ENCODE peak calls at places on chromosomes 4 and X, in eight cellular contexts. One of them, this sample, is unnamed.

GRCh38 chr4:112063260-112063659 is 82.0 kb upstream of the FAM241A start:
- DNase-seq in suprapubic skin: no peak
- DNase-seq in HCEC 1CT: no peak
- DNase-seq in GDM1: no peak
- DNase-seq in AG20443: no peak
- DNase-seq in NCI-H1694: no peak
- DNase-seq in PC-3: peak; percentile 28
- DNase-seq in B cell: no peak
- DNase-seq in this sample: no peak

GRCh38 chr4:86155766-86156165 is 204.1 kb downstream of the MAPK10 start:
- DNase-seq in suprapubic skin: no peak
- DNase-seq in HCEC 1CT: no peak
- DNase-seq in GDM1: no peak
- DNase-seq in AG20443: no peak
- DNase-seq in NCI-H1694: no peak
- DNase-seq in PC-3: peak; percentile 41
- DNase-seq in B cell: no peak
- DNase-seq in this sample: no peak

GRCh38 chr4:15378055-15378454 is 49.8 kb upstream of the C1QTNF7 start:
- DNase-seq in suprapubic skin: no peak
- DNase-seq in HCEC 1CT: peak; percentile 54
- DNase-seq in GDM1: no peak
- DNase-seq in AG20443: peak; percentile 31
- DNase-seq in NCI-H1694: no peak
- DNase-seq in PC-3: no peak
- DNase-seq in B cell: no peak
- DNase-seq in this sample: no peak

GRCh38 chr4:4937926-4938325 is 78.5 kb downstream of the MSX1 start:
- DNase-seq in suprapubic skin: no peak
- DNase-seq in HCEC 1CT: no peak
- DNase-seq in GDM1: no peak
- DNase-seq in AG20443: no peak
- DNase-seq in NCI-H1694: no peak
- DNase-seq in PC-3: no peak
- DNase-seq in B cell: no peak
- DNase-seq in this sample: no peak

GRCh38 chrX:141760761-141761160 is 62.2 kb upstream of the SPANXD start:
- DNase-seq in suprapubic skin: no peak
- DNase-seq in HCEC 1CT: no peak
- DNase-seq in GDM1: no peak
- DNase-seq in AG20443: peak; percentile 1
- DNase-seq in NCI-H1694: no peak
- DNase-seq in PC-3: peak; percentile 86
- DNase-seq in B cell: no peak
- DNase-seq in this sample: no peak

GRCh38 chr4:6134612-6135220 is 65.6 kb downstream of the JAKMIP1 start:
- DNase-seq in suprapubic skin: no peak
- DNase-seq in HCEC 1CT: no peak
- DNase-seq in GDM1: no peak
- DNase-seq in AG20443: no peak
- DNase-seq in NCI-H1694: no peak
- DNase-seq in PC-3: peak; percentile 32
- DNase-seq in B cell: no peak
- DNase-seq in this sample: no peak

GRCh38 chrX:127300511-127300910 is 481.0 kb downstream of the PRR32 start:
- DNase-seq in suprapubic skin: no peak
- DNase-seq in HCEC 1CT: no peak
- DNase-seq in GDM1: no peak
- DNase-seq in AG20443: no peak
- DNase-seq in NCI-H1694: no peak
- DNase-seq in PC-3: no peak
- DNase-seq in B cell: no peak
- DNase-seq in this sample: no peak

GRCh38 chr4:147351083-147351787 is 129.7 kb upstream of the EDNRA start:
- DNase-seq in suprapubic skin: no peak
- DNase-seq in HCEC 1CT: peak; percentile 57
- DNase-seq in GDM1: no peak
- DNase-seq in AG20443: no peak
- DNase-seq in NCI-H1694: no peak
- DNase-seq in PC-3: peak; percentile 75
- DNase-seq in B cell: no peak
- DNase-seq in this sample: no peak

GRCh38 chrX:12949927-12950656 is 24.8 kb upstream of the TMSB4X start:
- DNase-seq in suprapubic skin: peak; percentile 89
- DNase-seq in HCEC 1CT: peak; percentile 83
- DNase-seq in GDM1: peak; percentile 29
- DNase-seq in AG20443: peak; percentile 78
- DNase-seq in NCI-H1694: no peak
- DNase-seq in PC-3: no peak
- DNase-seq in B cell: peak; percentile 92
- DNase-seq in this sample: peak; percentile 44

GRCh38 chrX:34893741-34894140 is 48.9 kb upstream of the FAM47B start:
- DNase-seq in suprapubic skin: no peak
- DNase-seq in HCEC 1CT: peak; percentile 15
- DNase-seq in GDM1: no peak
- DNase-seq in AG20443: peak; percentile 9
- DNase-seq in NCI-H1694: no peak
- DNase-seq in PC-3: peak; percentile 48
- DNase-seq in B cell: no peak
- DNase-seq in this sample: no peak

GRCh38 chr4:82630079-82630478 is 68.3 kb upstream of the TMEM150C start:
- DNase-seq in suprapubic skin: no peak
- DNase-seq in HCEC 1CT: no peak
- DNase-seq in GDM1: no peak
- DNase-seq in AG20443: no peak
- DNase-seq in NCI-H1694: no peak
- DNase-seq in PC-3: no peak
- DNase-seq in B cell: no peak
- DNase-seq in this sample: no peak

GRCh38 chrX:118566359-118566758 is 70.7 kb downstream of the DOCK11 start:
- DNase-seq in suprapubic skin: no peak
- DNase-seq in HCEC 1CT: peak; percentile 17
- DNase-seq in GDM1: no peak
- DNase-seq in AG20443: peak; percentile 18
- DNase-seq in NCI-H1694: no peak
- DNase-seq in PC-3: peak; percentile 9
- DNase-seq in B cell: no peak
- DNase-seq in this sample: no peak

GRCh38 chrX:80816051-80816450 is 6.4 kb upstream of the BRWD3 start:
- DNase-seq in suprapubic skin: no peak
- DNase-seq in HCEC 1CT: no peak
- DNase-seq in GDM1: no peak
- DNase-seq in AG20443: no peak
- DNase-seq in NCI-H1694: no peak
- DNase-seq in PC-3: no peak
- DNase-seq in B cell: no peak
- DNase-seq in this sample: no peak

GRCh38 chrX:66035667-66036066 is 4.2 kb downstream of the VSIG4 start:
- DNase-seq in suprapubic skin: no peak
- DNase-seq in HCEC 1CT: no peak
- DNase-seq in GDM1: no peak
- DNase-seq in AG20443: no peak
- DNase-seq in NCI-H1694: no peak
- DNase-seq in PC-3: no peak
- DNase-seq in B cell: no peak
- DNase-seq in this sample: no peak

GRCh38 chr4:165325732-165326512 is 1.5 kb upstream of the MSMO1 start:
- DNase-seq in suprapubic skin: no peak
- DNase-seq in HCEC 1CT: peak; percentile 72
- DNase-seq in GDM1: no peak
- DNase-seq in AG20443: peak; percentile 31
- DNase-seq in NCI-H1694: no peak
- DNase-seq in PC-3: peak; percentile 71
- DNase-seq in B cell: no peak
- DNase-seq in this sample: no peak

GRCh38 chr4:12538162-12538561 is 946.0 kb downstream of the RAB28 start:
- DNase-seq in suprapubic skin: no peak
- DNase-seq in HCEC 1CT: no peak
- DNase-seq in GDM1: no peak
- DNase-seq in AG20443: no peak
- DNase-seq in NCI-H1694: no peak
- DNase-seq in PC-3: no peak
- DNase-seq in B cell: no peak
- DNase-seq in this sample: no peak

GRCh38 chr4:54495641-54496040 is 162.1 kb upstream of the KIT start:
- DNase-seq in suprapubic skin: no peak
- DNase-seq in HCEC 1CT: no peak
- DNase-seq in GDM1: no peak
- DNase-seq in AG20443: no peak
- DNase-seq in NCI-H1694: no peak
- DNase-seq in PC-3: no peak
- DNase-seq in B cell: no peak
- DNase-seq in this sample: no peak

This sample was measured in prostate gland.